ENCODE peak calls at places on chromosomes 12 and 14, in five cellular contexts. C is lower lobe of right lung, J is AG10803, N is colonic mucosa, M is lung. L is an unnamed sample.

GRCh38 chr12:121190523-121191031 is 19.4 kb upstream of the P2RX4 start:
- DNase-seq in C (no peak), J (peak), N (no peak), M (no peak), L (no peak)

GRCh38 chr12:81835783-81836182 is 76.6 kb upstream of the PPFIA2 start:
- DNase-seq in C (no peak), J (no peak), N (no peak), M (no peak), L (no peak)

GRCh38 chr12:117124421-117125274 is 25.4 kb upstream of the TESC start:
- DNase-seq in C (no peak), J (no peak), N (no peak), M (no peak), L (no peak)

GRCh38 chr14:31505411-31505810 is 17.6 kb upstream of the GPR33 start:
- DNase-seq in C (no peak), J (peak), N (no peak), M (no peak), L (no peak)

GRCh38 chr14:50920482-50921225 is 23.6 kb downstream of the PYGL start:
- DNase-seq in C (no peak), J (peak), N (no peak), M (no peak), L (no peak)

GRCh38 chr14:90660865-90661570 is 155.2 kb downstream of the TTC7B start:
- DNase-seq in C (peak), J (no peak), N (peak), M (peak), L (no peak)

GRCh38 chr12:45760333-45760732 is 30.8 kb downstream of the ARID2 start:
- DNase-seq in C (no peak), J (no peak), N (no peak), M (no peak), L (no peak)

GRCh38 chr12:10252201-10252600 is 39.5 kb downstream of the GABARAPL1 start:
- DNase-seq in C (no peak), J (no peak), N (no peak), M (no peak), L (no peak)

GRCh38 chr12:111645433-111645832 is 40.3 kb downstream of the BRAP start:
- DNase-seq in C (peak), J (no peak), N (no peak), M (peak), L (no peak)

GRCh38 chr14:64788706-64789105 is 84.5 kb downstream of the PLEKHG3 start:
- DNase-seq in C (no peak), J (peak), N (no peak), M (no peak), L (no peak)

GRCh38 chr12:52279683-52280318 is 5.4 kb downstream of the KRT86 start:
- DNase-seq in C (no peak), J (peak), N (no peak), M (no peak), L (no peak)

GRCh38 chr12:12779529-12779928 is 5.9 kb upstream of the APOLD1 start:
- DNase-seq in C (no peak), J (peak), N (no peak), M (no peak), L (peak)

GRCh38 chr12:66269757-66270383 is 32.4 kb upstream of the HELB start:
- DNase-seq in C (no peak), J (peak), N (no peak), M (no peak), L (peak)

GRCh38 chr12:42960087-42960527 is 370.6 kb upstream of the PRICKLE1 start:
- DNase-seq in C (no peak), J (no peak), N (no peak), M (no peak), L (no peak)

GRCh38 chr12:89775336-89776005 is 66.8 kb upstream of the ATP2B1 start:
- DNase-seq in C (no peak), J (peak), N (no peak), M (no peak), L (no peak)

GRCh38 chr12:72081787-72082186 is 143.1 kb downstream of the TPH2 start:
- DNase-seq in C (no peak), J (no peak), N (no peak), M (no peak), L (no peak)

GRCh38 chr12:122836027-122836921 is 1.0 kb downstream of the HIP1R start:
- DNase-seq in C (peak), J (no peak), N (peak), M (no peak), L (no peak)

GRCh38 chr14:101235872-101236221 is 325.4 kb upstream of the DIO3 start:
- DNase-seq in C (no peak), J (no peak), N (no peak), M (no peak), L (no peak)

GRCh38 chr14:90774316-90774715 is 41.9 kb downstream of the TTC7B start:
- DNase-seq in C (no peak), J (no peak), N (no peak), M (no peak), L (no peak)

GRCh38 chr12:77575376-77575775 is 255.3 kb upstream of the NAV3 start:
- DNase-seq in C (no peak), J (peak), N (no peak), M (no peak), L (peak)

GRCh38 chr14:58805057-58805456 is 167.3 kb downstream of the DACT1 start:
- DNase-seq in C (no peak), J (peak), N (no peak), M (no peak), L (no peak)

GRCh38 chr14:50397461-50398196 is 948 bp upstream of the CDKL1 start:
- DNase-seq in C (no peak), J (peak), N (peak), M (no peak), L (no peak)

GRCh38 chr12:128790221-128790620 is 33.5 kb downstream of the SLC15A4 start:
- DNase-seq in C (no peak), J (no peak), N (no peak), M (no peak), L (no peak)

GRCh38 chr12:22682663-22683062 is 57.7 kb downstream of the ETNK1 start:
- DNase-seq in C (no peak), J (no peak), N (no peak), M (no peak), L (no peak)

GRCh38 chr12:45234134-45234865 is 18.4 kb downstream of the ANO6 start:
- DNase-seq in C (no peak), J (peak), N (no peak), M (no peak), L (no peak)

GRCh38 chr12:69130064-69130463 is 109.3 kb upstream of the CPSF6 start:
- DNase-seq in C (no peak), J (peak), N (no peak), M (no peak), L (no peak)

GRCh38 chr14:31229638-31230229 is 22.1 kb upstream of the HECTD1 start:
- DNase-seq in C (peak), J (peak), N (peak), M (peak), L (peak)

GRCh38 chr12:90977224-90977623 is 22.2 kb upstream of the CCER1 start:
- DNase-seq in C (no peak), J (peak), N (no peak), M (no peak), L (no peak)

GRCh38 chr12:124273630-124274029 is 21.3 kb upstream of the RFLNA start:
- DNase-seq in C (no peak), J (peak), N (no peak), M (no peak), L (no peak)

DNA sequence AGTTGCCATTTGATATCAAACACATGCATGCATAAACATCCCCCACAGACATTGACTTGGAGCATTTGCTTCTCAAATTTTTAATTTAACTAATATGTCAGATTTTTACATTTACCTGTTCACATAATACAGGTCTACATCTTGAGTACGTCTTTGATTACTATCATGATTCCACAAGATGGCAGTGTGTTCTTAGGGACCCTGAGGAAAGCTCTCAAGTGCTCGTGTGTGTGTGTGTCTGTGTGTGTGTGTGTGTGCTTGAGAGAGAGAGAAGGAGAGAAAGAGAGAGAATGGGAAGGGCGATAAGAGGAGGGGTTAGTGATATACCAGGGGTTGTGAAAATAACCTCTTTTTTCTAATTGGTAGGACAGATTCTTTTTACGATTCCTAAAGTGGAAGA is 167.1 kb upstream of the OR4E1 start:
- DNase-seq in C (no peak), J (no peak), N (no peak), M (no peak), L (no peak)
- TF ChIP-seq CTCF in C (no peak), J (no peak), N (no peak), M (no peak), L (peak)

GRCh38 chr14:61281186-61281676 is at the start of gene TMEM30B:
- DNase-seq in C (peak), J (no peak), N (peak), M (peak), L (no peak)

GRCh38 chr14:61281911-61282310 is 773 bp upstream of the TMEM30B start:
- DNase-seq in C (no peak), J (peak), N (no peak), M (no peak), L (no peak)

GRCh38 chr14:61280526-61281185 is 482 bp downstream of the TMEM30B start:
- DNase-seq in C (peak), J (peak), N (peak), M (peak), L (no peak)

GRCh38 chr14:61277784-61278183 is 3.4 kb downstream of the TMEM30B start:
- DNase-seq in C (no peak), J (no peak), N (no peak), M (no peak), L (no peak)

GRCh38 chr14:61280092-61280525 is 1.0 kb downstream of the TMEM30B start:
- DNase-seq in C (no peak), J (no peak), N (peak), M (no peak), L (no peak)
- H3K4me3 ChIP-seq in C (peak), J (no peak), N (peak), M (peak), L (no peak)

DNA sequence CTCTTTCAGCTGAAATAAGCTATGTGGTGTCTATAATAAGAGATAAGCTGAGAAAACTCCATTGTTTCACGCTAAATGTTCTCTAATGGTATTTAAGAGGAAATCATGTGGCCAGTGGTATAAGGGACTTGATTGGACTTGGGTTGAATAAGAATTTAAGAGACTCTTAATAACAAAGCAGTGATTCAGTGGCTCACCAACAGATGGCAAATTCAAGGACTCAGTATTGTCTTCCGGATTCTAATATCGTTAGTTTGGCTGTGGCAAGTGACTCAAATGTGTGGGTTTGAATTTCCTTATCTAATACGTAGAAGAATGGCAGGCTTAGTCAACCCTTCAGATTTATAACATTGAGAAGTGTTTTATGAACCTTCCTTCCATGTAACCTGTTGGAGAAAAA is 49.1 kb upstream of the KCNH3 start:
- DNase-seq in C (no peak), J (no peak), N (no peak), M (no peak), L (no peak)
- TF ChIP-seq CTCF in C (no peak), J (no peak), N (no peak), M (no peak), L (no peak)

DNA sequence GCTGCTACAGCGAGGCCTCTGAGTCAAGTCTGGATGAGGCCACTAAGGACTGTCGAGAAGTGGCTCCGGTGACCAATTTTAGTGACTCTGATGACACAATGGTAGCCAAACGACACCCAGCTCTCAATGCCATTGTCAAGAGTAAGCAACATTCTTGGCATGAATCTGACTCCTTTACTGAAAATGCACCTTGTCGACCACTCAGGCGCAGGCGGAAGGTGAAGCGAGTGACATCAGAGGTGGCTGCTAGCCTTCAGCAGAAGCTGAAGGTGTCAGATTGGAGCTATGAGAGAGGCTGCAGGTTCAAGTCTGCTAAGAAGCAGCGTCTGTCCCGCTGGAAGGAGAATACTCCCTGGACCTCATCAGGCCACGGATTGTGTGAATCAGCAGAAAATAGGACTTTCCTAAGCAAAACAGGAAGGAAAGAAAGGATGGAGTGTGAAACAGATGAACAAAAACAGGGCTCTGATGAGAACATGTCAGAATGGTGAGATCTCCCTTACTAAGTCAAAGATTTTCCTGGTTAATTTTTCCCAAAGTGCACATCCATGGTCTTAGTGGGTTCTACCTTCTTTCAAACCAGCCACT is 2.9 kb downstream of the GPATCH2L start:
- DNase-seq in C (no peak), J (no peak), N (no peak), M (no peak), L (no peak)
- H3K4me3 ChIP-seq in C (no peak), J (no peak), N (no peak), M (no peak), L (no peak)

DNA sequence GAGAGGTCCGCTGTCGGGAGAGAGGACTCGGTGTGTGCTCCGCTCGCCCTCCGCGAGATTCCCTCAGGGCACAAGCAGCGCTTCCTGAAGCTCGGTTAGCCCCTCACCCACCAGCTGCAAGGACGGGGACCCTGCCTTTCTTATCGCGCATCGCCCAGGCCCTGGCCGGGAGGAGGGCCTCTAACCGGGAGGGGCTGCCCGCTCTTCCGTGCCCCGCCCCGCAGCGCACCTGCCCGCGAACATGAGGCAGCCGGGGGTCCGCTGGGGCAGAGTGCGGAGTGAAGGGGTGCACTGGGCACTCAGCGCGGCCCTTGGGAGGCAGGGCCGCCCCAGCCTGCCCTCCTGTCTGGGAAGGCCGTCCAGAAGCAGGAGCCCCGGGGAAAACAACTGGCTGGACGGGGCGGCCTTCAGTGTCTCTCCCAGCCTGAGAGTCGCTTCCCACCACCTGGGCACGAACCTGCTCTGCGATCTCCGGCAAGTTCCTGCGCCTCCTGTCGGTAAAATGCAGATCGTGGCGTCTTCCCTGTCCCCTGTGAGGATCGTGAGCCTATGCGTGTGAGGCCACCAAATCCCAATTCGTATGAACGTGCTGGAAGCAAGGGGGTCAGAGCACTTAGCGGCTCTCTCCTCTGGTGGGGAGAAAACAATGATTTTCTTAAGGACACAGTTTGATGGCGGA is 28.0 kb upstream of the ADIPOR2 start:
- DNase-seq in C (peak), J (peak), N (peak), M (peak), L (no peak)
- TF ChIP-seq CTCF in C (peak), J (peak), N (peak), M (no peak), L (no peak)

DNA sequence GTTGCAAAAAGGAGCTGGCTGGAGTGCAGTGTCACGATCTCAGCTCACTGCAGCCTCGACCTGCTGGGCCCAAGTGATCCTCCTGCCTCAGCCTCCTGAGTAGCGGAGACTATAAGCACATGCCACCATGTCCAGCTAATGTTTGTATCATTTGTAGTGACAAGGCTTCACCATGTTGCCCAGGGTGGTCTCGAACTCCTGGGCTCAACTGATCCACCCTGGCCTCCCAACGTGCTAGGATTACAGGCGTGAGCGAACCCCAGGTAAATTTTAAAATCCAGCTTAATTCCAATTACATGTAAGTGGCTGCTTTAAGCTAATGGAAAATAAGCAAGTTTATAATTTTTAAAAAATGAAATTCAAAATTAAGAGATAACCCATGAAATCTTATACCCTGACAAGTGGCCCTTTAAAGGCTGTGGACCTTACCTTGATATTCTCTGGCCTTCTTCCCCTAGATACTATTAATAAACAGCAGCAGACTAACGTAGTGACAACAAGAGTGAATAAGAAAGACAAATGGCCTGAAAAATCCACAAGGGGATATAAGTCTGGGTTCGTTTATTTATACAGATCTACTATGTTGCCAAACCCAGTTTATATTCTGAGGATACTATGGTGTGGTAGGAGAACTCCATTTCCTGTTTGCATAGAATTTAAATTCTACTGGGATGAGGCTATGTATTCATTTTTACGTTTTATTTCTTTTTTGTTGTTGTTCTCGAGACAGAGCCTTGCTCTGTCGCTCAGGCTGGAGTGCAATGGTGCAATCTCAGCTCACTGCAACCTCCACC is 25.6 kb upstream of the SLC2A3 start:
- DNase-seq in C (no peak), J (no peak), N (no peak), M (no peak), L (no peak)
- H3K4me3 ChIP-seq in C (peak), J (peak), N (no peak), M (no peak), L (no peak)

GRCh38 chr12:113052326-113052725 is 4.2 kb upstream of the DTX1 start:
- DNase-seq in C (no peak), J (no peak), N (no peak), M (no peak), L (no peak)

GRCh38 chr12:113050808-113051207 is 5.7 kb upstream of the DTX1 start:
- DNase-seq in C (no peak), J (no peak), N (no peak), M (no peak), L (no peak)

GRCh38 chr12:113048716-113049127 is 7.8 kb upstream of the DTX1 start:
- DNase-seq in C (no peak), J (peak), N (peak), M (peak), L (peak)

GRCh38 chr12:113051759-113052158 is 4.8 kb upstream of the DTX1 start:
- DNase-seq in C (no peak), J (no peak), N (no peak), M (no peak), L (no peak)

GRCh38 chr12:113049976-113050742 is 6.4 kb upstream of the DTX1 start:
- DNase-seq in C (no peak), J (no peak), N (no peak), M (no peak), L (no peak)
- TF ChIP-seq CTCF in C (peak), J (peak), N (no peak), M (no peak), L (peak)